ENCODE peak calls at places on chromosomes 12 and 14, in seven cellular contexts. B is HuH-7, E is EH, S is GDM1, W is fibroblast of the aortic adventitia, K is activated T-helper 1 cell treated with Interleukin-2 at 50 U/mL for 16 hours, J is NCI-H345. X is an unnamed sample.

GRCh38 chr12:56061982-56062381 is 18.0 kb upstream of the ERBB3 start:
- DNase-seq in B (no peak), E (no peak), S (no peak), W (no peak), K (no peak), J (no peak), X (no peak)

GRCh38 chr14:92922883-92923743 is at the start of gene CHGA:
- DNase-seq in B (peak), E (peak), S (peak), W (peak), K (peak), J (peak), X (no peak)

GRCh38 chr14:58427289-58428010 is at the start of the genes KIAA0586 and TIMM9:
- DNase-seq in B (peak), E (peak), S (peak), W (peak), K (peak), J (peak), X (peak)

GRCh38 chr12:84910549-84911241 is 1.9 kb downstream of the SLC6A15 start:
- DNase-seq in B (peak), E (no peak), S (no peak), W (peak), K (no peak), J (no peak), X (no peak)

GRCh38 chr14:52891800-52892199 is 59.0 kb downstream of the FERMT2 start:
- DNase-seq in B (no peak), E (no peak), S (no peak), W (no peak), K (no peak), J (no peak), X (no peak)

GRCh38 chr12:41802803-41803202 is 341.9 kb downstream of the GXYLT1 start:
- DNase-seq in B (no peak), E (peak), S (no peak), W (no peak), K (no peak), J (no peak), X (no peak)

GRCh38 chr14:22489957-22490950 is 98.8 kb downstream of the DAD1 start:
- DNase-seq in B (no peak), E (no peak), S (no peak), W (no peak), K (no peak), J (no peak), X (no peak)

GRCh38 chr12:124506145-124506831 is 61.1 kb downstream of the NCOR2 start:
- DNase-seq in B (no peak), E (peak), S (peak), W (peak), K (no peak), J (peak), X (peak)

GRCh38 chr14:69093551-69094421 is 59.1 kb downstream of the DCAF5 start:
- DNase-seq in B (peak), E (peak), S (peak), W (peak), K (no peak), J (peak), X (no peak)

GRCh38 chr14:76339922-76340615 is 35.9 kb upstream of the ESRRB start:
- DNase-seq in B (no peak), E (no peak), S (no peak), W (no peak), K (no peak), J (no peak), X (no peak)

GRCh38 chr12:68831272-68831671 is 23.3 kb downstream of the MDM2 start:
- DNase-seq in B (no peak), E (no peak), S (no peak), W (no peak), K (no peak), J (no peak), X (no peak)

GRCh38 chr14:95993768-95994592 is 45.2 kb upstream of the C14orf132 start:
- DNase-seq in B (peak), E (peak), S (no peak), W (peak), K (no peak), J (peak), X (peak)

GRCh38 chr12:57631566-57632368 is 1.2 kb downstream of the B4GALNT1 start:
- DNase-seq in B (peak), E (no peak), S (no peak), W (peak), K (no peak), J (peak), X (no peak)

GRCh38 chr14:40122978-40123648 is 690.9 kb upstream of the FBXO33 start:
- DNase-seq in B (no peak), E (no peak), S (no peak), W (no peak), K (no peak), J (no peak), X (no peak)

X was measured in CMK.